ENCODE peak calls at places on chromosomes 7 and 10, in nine cellular contexts. E is stomach, J is tibial nerve, B is AG04449, N is fibroblast of lung, M is tibial artery, O is PC-3, V is osteocyte, X is GM12864. A is an unnamed sample.

GRCh38 chr7:152056621-152057274 is 31.3 kb downstream of the GALNT11 start:
- DNase-seq in O (no peak), N (no peak), J (no peak), E (no peak), V (no peak), X (no peak), B (no peak), M (no peak), A (no peak)

GRCh38 chr10:29811751-29812427 is 177.1 kb upstream of the SVIL start:
- DNase-seq in V (no peak), B (peak; percentile 91), E (no peak), J (peak; percentile 36), X (no peak), M (peak; percentile 69), N (peak; percentile 99), O (peak; percentile 79), A (no peak)

GRCh38 chr10:34348917-34349509 is 466.1 kb downstream of the PARD3 start:
- DNase-seq in N (no peak), O (no peak), M (no peak), V (no peak), E (no peak), J (no peak), B (no peak), X (no peak), A (no peak)

GRCh38 chr7:42091461-42092229 is 145.4 kb downstream of the GLI3 start:
- DNase-seq in N (peak; percentile 47), J (no peak), B (no peak), E (peak; percentile 37), M (no peak), O (peak; percentile 81), V (no peak), X (no peak), A (peak; percentile 70)

GRCh38 chr7:128010392-128011078 is 20.7 kb downstream of the LRRC4 start:
- DNase-seq in V (no peak), O (no peak), N (no peak), B (no peak), E (no peak), J (no peak), X (no peak), M (no peak), A (no peak)

GRCh38 chr7:15407910-15408309 is 153.9 kb downstream of the AGMO start:
- DNase-seq in B (no peak), N (no peak), X (no peak), V (no peak), M (no peak), O (no peak), E (no peak), J (no peak), A (no peak)

GRCh38 chr10:84179059-84179710 is 5.6 kb downstream of the GPR15LG start:
- DNase-seq in B (no peak), E (no peak), J (no peak), M (no peak), O (no peak), V (no peak), N (peak; percentile 6), X (no peak), A (no peak)

GRCh38 chr7:8201846-8202441 is 60.0 kb downstream of the ICA1 start:
- DNase-seq in N (no peak), M (no peak), J (no peak), X (no peak), V (no peak), B (no peak), O (no peak), E (no peak), A (no peak)

GRCh38 chr7:39465055-39465929 is 100.9 kb upstream of the YAE1 start:
- DNase-seq in N (peak; percentile 71), J (peak; percentile 16), E (peak; percentile 48), X (peak; percentile 21), M (no peak), V (no peak), O (peak; percentile 65), B (peak; percentile 7), A (no peak)

GRCh38 chr10:130962240-130963051 is 349.1 kb downstream of the TCERG1L start:
- DNase-seq in M (peak; percentile 14), B (no peak), X (no peak), E (no peak), V (peak; percentile 70), N (no peak), O (no peak), J (no peak), A (no peak)

GRCh38 chr7:92586403-92586802 is 3.8 kb downstream of the FAM133B start:
- DNase-seq in E (no peak), N (peak; percentile 79), X (no peak), M (no peak), B (no peak), V (no peak), J (no peak), O (no peak), A (no peak)

GRCh38 chr7:362416-363096 is 72.6 kb downstream of the FOXL3 start:
- DNase-seq in J (no peak), N (peak; percentile 49), X (no peak), M (no peak), O (peak; percentile 12), V (no peak), B (no peak), E (no peak), A (peak; percentile 46)

GRCh38 chr10:23514321-23514720 is 75.4 kb downstream of the OTUD1 start:
- DNase-seq in B (no peak), N (no peak), E (no peak), O (peak; percentile 87), X (no peak), V (no peak), J (no peak), M (no peak), A (no peak)

GRCh38 chr7:48144291-48144768 is 26.9 kb upstream of the ABCA13 start:
- DNase-seq in O (peak; percentile 34), M (no peak), V (no peak), X (no peak), E (no peak), N (no peak), B (no peak), J (no peak), A (no peak)

DNA sequence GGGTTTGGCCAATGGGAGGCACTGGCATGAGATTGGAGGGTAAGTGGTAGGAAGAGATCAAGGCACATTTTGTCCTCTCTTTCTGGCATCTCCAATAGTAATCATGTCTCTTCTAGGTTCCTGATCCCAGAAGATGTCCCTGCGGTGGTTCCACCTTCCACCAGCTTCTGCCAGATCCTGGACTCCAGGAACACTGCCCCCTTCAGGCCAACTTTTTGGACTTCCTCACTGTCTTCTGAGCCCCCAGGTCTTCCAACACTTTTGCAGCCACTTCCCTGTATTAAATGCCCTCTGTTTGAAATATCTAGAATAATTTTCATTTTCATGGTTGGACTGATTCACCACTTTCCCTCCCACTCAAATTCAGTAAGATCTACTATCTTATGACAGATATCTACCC is 60.9 kb downstream of the BAMBI start:
- DNase-seq in E (no peak), B (no peak), O (no peak), N (no peak), X (no peak), M (no peak), J (no peak), V (no peak), A (no peak)
- TF ChIP-seq CTCF in E (no peak), B (no peak), O (peak; percentile 29), N (no peak), X (peak; percentile 35), M (no peak), J (no peak), V (no peak), A (no peak)

DNA sequence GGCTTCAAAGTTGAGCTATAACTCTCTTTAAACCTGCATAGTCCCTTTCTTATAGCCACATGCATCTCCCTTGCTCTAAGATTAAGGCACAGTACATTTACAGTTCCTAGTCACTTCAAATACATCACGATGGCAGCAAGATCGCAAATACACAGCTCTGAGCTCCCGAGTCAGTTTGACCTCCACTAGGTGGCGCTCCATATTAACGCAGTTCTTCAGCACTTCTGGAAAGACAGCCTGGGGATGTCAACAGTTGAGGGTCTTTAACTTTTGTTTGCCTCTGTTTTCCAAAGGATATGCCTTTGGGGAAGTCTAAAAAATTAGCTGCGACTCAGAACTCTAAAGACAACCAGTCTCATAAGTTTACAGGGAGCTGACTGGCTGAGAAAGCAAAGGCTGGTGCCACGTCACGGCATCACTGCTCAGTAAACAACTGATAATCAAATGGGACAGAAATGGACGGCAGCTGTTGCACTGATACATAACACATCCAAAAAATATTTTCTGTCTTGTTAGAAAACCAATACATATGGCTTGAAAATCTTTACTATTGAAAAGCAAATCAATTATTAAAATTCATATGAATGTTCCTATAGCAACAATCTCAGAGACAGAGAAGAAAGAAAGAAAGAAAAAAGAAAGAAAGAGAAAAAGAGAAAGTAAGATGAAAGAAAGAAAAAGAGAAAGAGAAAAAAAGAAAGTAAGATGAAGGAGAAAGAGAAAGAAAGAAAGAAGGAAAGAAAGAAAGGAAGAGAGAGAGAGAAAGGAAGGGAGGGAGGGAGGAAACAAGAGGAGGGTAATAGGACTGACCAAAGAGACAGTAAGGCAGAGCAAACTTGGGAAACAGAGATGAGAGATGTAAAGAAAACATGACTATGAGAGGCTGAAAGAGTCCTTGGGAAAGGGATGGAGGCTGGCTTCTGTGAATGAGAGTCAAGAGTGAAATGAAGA is 458.7 kb downstream of the SORCS1 start:
- DNase-seq in B (no peak), X (peak; percentile 27), O (peak; percentile 72), E (peak; percentile 42), M (peak; percentile 49), V (no peak), N (peak; percentile 60), J (peak; percentile 84), A (no peak)
- TF ChIP-seq CTCF in B (peak; percentile 81), X (peak; percentile 78), O (peak; percentile 82), E (peak; percentile 52), M (peak; percentile 36), V (peak; percentile 73), N (peak; percentile 74), J (peak; percentile 63), A (peak; percentile 58)

DNA sequence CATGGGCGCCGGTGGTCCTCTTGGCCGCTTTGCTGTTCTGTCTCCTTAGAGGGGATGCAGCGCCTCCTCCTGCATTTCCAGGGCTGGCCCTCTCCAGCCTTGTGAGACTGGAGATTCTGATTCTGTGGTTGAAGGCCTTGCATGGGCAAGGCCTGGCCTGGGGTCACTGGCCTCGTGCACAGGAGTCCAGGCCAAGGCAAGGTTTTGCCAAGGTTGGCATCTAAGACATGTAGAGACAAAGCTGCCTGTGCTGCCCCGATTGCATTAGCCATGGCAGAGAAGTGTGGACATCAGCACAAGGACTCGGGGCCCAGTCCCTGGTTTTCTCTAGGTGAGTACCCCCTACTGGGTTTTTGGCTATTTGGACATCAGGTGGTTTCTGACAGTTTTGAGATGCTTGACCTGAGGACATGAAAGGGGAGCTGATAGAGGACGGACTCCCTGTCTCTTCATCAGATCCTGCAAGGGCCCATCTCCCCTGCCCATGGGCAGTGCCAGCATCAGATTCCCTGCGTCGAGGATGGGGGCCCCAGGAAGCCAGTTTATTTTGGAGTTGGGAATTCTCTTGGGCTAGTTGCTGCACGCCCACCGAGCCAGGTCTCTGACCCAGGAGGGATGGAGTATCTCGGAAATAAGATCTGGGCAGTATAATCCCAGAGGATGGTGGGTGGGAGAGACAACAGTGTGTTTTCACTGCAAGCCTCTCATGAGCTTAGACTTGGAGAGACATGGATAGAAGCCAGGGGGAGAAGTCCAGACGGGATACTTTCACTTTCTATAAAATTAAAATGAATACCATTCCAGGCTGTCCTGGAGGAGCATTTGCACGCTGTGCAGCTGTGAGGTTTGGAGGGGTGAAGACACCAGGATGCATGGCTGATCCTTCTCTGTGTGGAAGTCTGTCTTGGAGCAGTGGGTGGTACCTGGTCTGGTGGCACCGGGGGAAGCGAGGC is 25.6 kb downstream of the DOCK1 start:
- DNase-seq in X (no peak), E (no peak), O (no peak), M (no peak), N (peak; percentile 72), V (no peak), B (no peak), J (no peak), A (no peak)
- TF ChIP-seq CTCF in X (no peak), E (no peak), O (no peak), M (no peak), N (no peak), V (peak; percentile 32), B (no peak), J (no peak), A (no peak)

GRCh38 chr7:2566890-2567662 is 8.3 kb downstream of the IQCE start:
- DNase-seq in E (no peak), X (peak; percentile 85), B (peak; percentile 36), O (no peak), N (peak; percentile 26), J (no peak), V (no peak), M (no peak), A (no peak)
- TF ChIP-seq CTCF in E (no peak), X (peak; percentile 58), B (no peak), O (no peak), N (no peak), J (no peak), V (no peak), M (no peak), A (no peak)